ENCODE peak calls at places on chromosome 5, in seven cellular contexts. Q, B, G, D, N, F and P are unnamed samples.

GRCh38 chr5:168879929-168880328 is 300.8 kb upstream of the PANK3 start:
- DNase-seq in Q (no peak), B (no peak), G (no peak), D (no peak), N (no peak), F (no peak), P (no peak)

GRCh38 chr5:75046366-75047142 is 5.8 kb downstream of the GCNT4 start:
- DNase-seq in Q (no peak), B (no peak), G (no peak), D (no peak), N (no peak), F (no peak), P (no peak)

GRCh38 chr5:56763711-56764466 is 51.5 kb upstream of the MAP3K1 start:
- DNase-seq in Q (no peak), B (no peak), G (peak), D (peak), N (peak), F (no peak), P (no peak)

GRCh38 chr5:134063421-134063820 is 51.1 kb upstream of the TCF7 start:
- DNase-seq in Q (no peak), B (no peak), G (no peak), D (no peak), N (peak), F (no peak), P (peak)

GRCh38 chr5:149645725-149646124 is 64.4 kb downstream of the ARHGEF37 start:
- DNase-seq in Q (no peak), B (no peak), G (no peak), D (no peak), N (no peak), F (no peak), P (no peak)

GRCh38 chr5:5101676-5102075 is 38.5 kb upstream of the ADAMTS16 start:
- DNase-seq in Q (no peak), B (no peak), G (no peak), D (no peak), N (no peak), F (no peak), P (no peak)

GRCh38 chr5:88325868-88326267 is 57.2 kb upstream of the TMEM161B start:
- DNase-seq in Q (no peak), B (no peak), G (no peak), D (no peak), N (no peak), F (no peak), P (no peak)

GRCh38 chr5:16776611-16777251 is 159.4 kb downstream of the MYO10 start:
- DNase-seq in Q (no peak), B (no peak), G (peak), D (no peak), N (peak), F (no peak), P (no peak)

GRCh38 chr5:43193952-43194321 is 1.9 kb downstream of the NIM1K start:
- DNase-seq in Q (no peak), B (no peak), G (peak), D (no peak), N (no peak), F (no peak), P (no peak)

GRCh38 chr5:96284727-96285389 is 148.2 kb downstream of the PCSK1 start:
- DNase-seq in Q (no peak), B (no peak), G (no peak), D (no peak), N (no peak), F (no peak), P (no peak)

GRCh38 chr5:132775439-132776076 is 1.5 kb downstream of the SEPTIN8 start:
- DNase-seq in Q (no peak), B (no peak), G (no peak), D (no peak), N (peak), F (no peak), P (no peak)

GRCh38 chr5:95697781-95698681 is 15.2 kb upstream of the SPATA9 start:
- DNase-seq in Q (no peak), B (no peak), G (peak), D (peak), N (peak), F (no peak), P (no peak)

GRCh38 chr5:123628860-123629544 is 117.0 kb downstream of the CSNK1G3 start:
- DNase-seq in Q (peak), B (no peak), G (no peak), D (no peak), N (no peak), F (no peak), P (no peak)

GRCh38 chr5:109676920-109677319 is 12.8 kb upstream of the MAN2A1 start:
- DNase-seq in Q (no peak), B (no peak), G (no peak), D (no peak), N (no peak), F (no peak), P (no peak)

GRCh38 chr5:137564475-137564961 is 65.4 kb upstream of the SPOCK1 start:
- DNase-seq in Q (no peak), B (no peak), G (no peak), D (peak), N (peak), F (no peak), P (no peak)

GRCh38 chr5:96648598-96648997 is 13.6 kb upstream of the CAST start:
- DNase-seq in Q (no peak), B (no peak), G (no peak), D (no peak), N (no peak), F (no peak), P (no peak)